ENCODE peak calls at places on chromosomes 2 and 18, in nine cellular contexts. P is GM12865; V is GM20000; M is NCI-H748 treated with DMSO at 0.1 percent for 48 hours; W is astrocyte of the spinal cord; S is stromal cell of bone marrow; L is cardiac fibroblast; Z is HS-5; H is stimulated activated CD8-positive, alpha-beta memory T cell treated with anti-CD3 and anti-CD28 coated beads, Interleukin-15, amount 100 ng/mL, for 24 hours. K is an unnamed sample.

GRCh38 chr18:13264986-13265900 is 46.7 kb downstream of the LDLRAD4 start:
- DNase-seq in P (no peak), V (no peak), M (no peak), W (no peak), S (no peak), L (no peak), Z (no peak), H (no peak), K (no peak)

GRCh38 chr2:146048141-146048540 is 1528.2 kb upstream of the ZEB2 start:
- DNase-seq in P (no peak), V (no peak), M (no peak), W (no peak), S (no peak), L (no peak), Z (no peak), H (no peak), K (no peak)

GRCh38 chr2:15719566-15720313 is 128.1 kb downstream of the DDX1 start:
- DNase-seq in P (no peak), V (no peak), M (no peak), W (no peak), S (no peak), L (no peak), Z (no peak), H (no peak), K (no peak)

GRCh38 chr2:26770986-26771586 is 7.0 kb downstream of the SLC35F6 start:
- DNase-seq in P (peak; percentile 52), V (no peak), M (no peak), W (peak; percentile 71), S (peak; percentile 81), L (peak; percentile 93), Z (no peak), H (no peak), K (no peak)

GRCh38 chr18:35497006-35497333 is 790 bp downstream of the INO80C start:
- DNase-seq in P (no peak), V (no peak), M (no peak), W (peak; percentile 66), S (peak; percentile 55), L (peak; percentile 66), Z (no peak), H (no peak), K (no peak)

GRCh38 chr18:80154293-80154692 is 45.2 kb downstream of the ADNP2 start:
- DNase-seq in P (peak; percentile 81), V (peak; percentile 62), M (peak; percentile 27), W (no peak), S (no peak), L (peak; percentile 41), Z (no peak), H (no peak), K (no peak)

GRCh38 chr2:241858206-241859016 is at the start of gene PDCD1:
- DNase-seq in P (peak; percentile 80), V (peak; percentile 89), M (no peak), W (no peak), S (no peak), L (no peak), Z (no peak), H (no peak), K (peak; percentile 56)

GRCh38 chr2:88471083-88471942 is 18.8 kb upstream of the FOXI3 start:
- DNase-seq in P (no peak), V (no peak), M (no peak), W (no peak), S (no peak), L (no peak), Z (no peak), H (no peak), K (no peak)